ENCODE peak calls at places on chromosomes 4 and X, in ten cellular contexts. One of them, this sample, is unnamed.

GRCh38 chr4:53476232-53477037 is 99.0 kb downstream of the FIP1L1 start:
- DNase-seq in choroid plexus epithelial cell: peak; percentile 87
- DNase-seq in GM12865: no peak
- DNase-seq in brain microvascular endothelial cell: peak; percentile 96
- DNase-seq in keratinocyte: peak; percentile 21
- DNase-seq in kidney epithelial cell: peak; percentile 87
- DNase-seq in psoas muscle: peak; percentile 49
- DNase-seq in CD4-positive, CD25-positive, alpha-beta regulatory T cell: no peak
- DNase-seq in vagina: no peak
- DNase-seq in lower leg skin: no peak
- DNase-seq in this sample: no peak

GRCh38 chr4:124044330-124044729 is 647.7 kb downstream of the SPRY1 start:
- DNase-seq in lower leg skin: no peak
- DNase-seq in GM12865: no peak
- DNase-seq in keratinocyte: no peak
- DNase-seq in choroid plexus epithelial cell: no peak
- DNase-seq in CD4-positive, CD25-positive, alpha-beta regulatory T cell: no peak
- DNase-seq in brain microvascular endothelial cell: no peak
- DNase-seq in psoas muscle: no peak
- DNase-seq in vagina: no peak
- DNase-seq in kidney epithelial cell: no peak
- DNase-seq in this sample: no peak

GRCh38 chr4:954211-955020 is 19.0 kb downstream of the DGKQ start:
- DNase-seq in CD4-positive, CD25-positive, alpha-beta regulatory T cell: no peak
- DNase-seq in keratinocyte: no peak
- DNase-seq in choroid plexus epithelial cell: no peak
- DNase-seq in psoas muscle: no peak
- DNase-seq in vagina: no peak
- DNase-seq in brain microvascular endothelial cell: no peak
- DNase-seq in GM12865: no peak
- DNase-seq in lower leg skin: peak; percentile 45
- DNase-seq in kidney epithelial cell: no peak
- DNase-seq in this sample: no peak

GRCh38 chrX:149569770-149570169 is 17.5 kb downstream of the MAGEA9B start:
- DNase-seq in keratinocyte: no peak
- DNase-seq in brain microvascular endothelial cell: no peak
- DNase-seq in GM12865: peak; percentile 21
- DNase-seq in choroid plexus epithelial cell: peak; percentile 2
- DNase-seq in psoas muscle: no peak
- DNase-seq in kidney epithelial cell: no peak
- DNase-seq in CD4-positive, CD25-positive, alpha-beta regulatory T cell: no peak
- DNase-seq in lower leg skin: no peak
- DNase-seq in vagina: no peak
- DNase-seq in this sample: no peak

GRCh38 chrX:37846141-37846540 is 1.2 kb downstream of the DYNLT3 start:
- DNase-seq in choroid plexus epithelial cell: peak; percentile 28
- DNase-seq in brain microvascular endothelial cell: no peak
- DNase-seq in psoas muscle: no peak
- DNase-seq in vagina: no peak
- DNase-seq in CD4-positive, CD25-positive, alpha-beta regulatory T cell: no peak
- DNase-seq in keratinocyte: no peak
- DNase-seq in GM12865: no peak
- DNase-seq in lower leg skin: no peak
- DNase-seq in kidney epithelial cell: no peak
- DNase-seq in this sample: no peak

GRCh38 chrX:103061486-103061885 is 2.5 kb downstream of the BEX1 start:
- DNase-seq in CD4-positive, CD25-positive, alpha-beta regulatory T cell: no peak
- DNase-seq in lower leg skin: no peak
- DNase-seq in keratinocyte: no peak
- DNase-seq in psoas muscle: no peak
- DNase-seq in kidney epithelial cell: no peak
- DNase-seq in brain microvascular endothelial cell: no peak
- DNase-seq in choroid plexus epithelial cell: no peak
- DNase-seq in GM12865: no peak
- DNase-seq in vagina: no peak
- DNase-seq in this sample: no peak

GRCh38 chrX:20265221-20265725 is 1.4 kb downstream of the RPS6KA3 start:
- DNase-seq in lower leg skin: peak; percentile 89
- DNase-seq in CD4-positive, CD25-positive, alpha-beta regulatory T cell: peak; percentile 33
- DNase-seq in GM12865: peak; percentile 68
- DNase-seq in vagina: peak; percentile 88
- DNase-seq in choroid plexus epithelial cell: peak; percentile 80
- DNase-seq in brain microvascular endothelial cell: peak; percentile 87
- DNase-seq in psoas muscle: peak; percentile 73
- DNase-seq in keratinocyte: no peak
- DNase-seq in kidney epithelial cell: peak; percentile 14
- DNase-seq in this sample: no peak

GRCh38 chr4:115945026-115945425 is 831.6 kb upstream of the NDST4 start:
- DNase-seq in keratinocyte: no peak
- DNase-seq in brain microvascular endothelial cell: no peak
- DNase-seq in lower leg skin: no peak
- DNase-seq in CD4-positive, CD25-positive, alpha-beta regulatory T cell: no peak
- DNase-seq in psoas muscle: no peak
- DNase-seq in kidney epithelial cell: no peak
- DNase-seq in vagina: no peak
- DNase-seq in GM12865: no peak
- DNase-seq in choroid plexus epithelial cell: no peak
- DNase-seq in this sample: no peak

GRCh38 chr4:116055857-116056827 is 942.7 kb upstream of the NDST4 start:
- DNase-seq in kidney epithelial cell: no peak
- DNase-seq in vagina: no peak
- DNase-seq in keratinocyte: no peak
- DNase-seq in brain microvascular endothelial cell: no peak
- DNase-seq in lower leg skin: no peak
- DNase-seq in psoas muscle: no peak
- DNase-seq in CD4-positive, CD25-positive, alpha-beta regulatory T cell: no peak
- DNase-seq in GM12865: peak; percentile 8
- DNase-seq in choroid plexus epithelial cell: peak; percentile 22
- DNase-seq in this sample: peak; percentile 4

DNA sequence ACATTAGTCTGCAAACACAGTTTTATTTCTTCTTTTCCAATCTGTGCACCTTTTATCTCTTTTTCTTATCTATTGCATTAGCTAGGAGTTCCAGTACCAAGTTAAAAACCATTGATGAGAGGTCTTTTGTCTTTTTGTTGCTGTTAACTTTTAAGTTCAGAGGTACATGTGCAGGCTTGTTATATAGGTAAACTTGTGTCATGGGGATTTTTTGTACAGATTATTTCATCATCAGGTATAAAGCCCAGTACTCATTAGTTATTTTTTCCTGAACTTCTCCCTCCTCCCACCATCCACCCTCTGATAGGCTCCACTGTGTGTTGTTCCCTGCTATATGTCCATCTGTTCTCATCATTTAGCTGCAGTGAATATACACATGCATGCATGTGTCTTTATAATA is 349.9 kb downstream of the PDHA2 start:
- DNase-seq in brain microvascular endothelial cell: no peak
- DNase-seq in choroid plexus epithelial cell: no peak
- DNase-seq in lower leg skin: no peak
- DNase-seq in vagina: no peak
- DNase-seq in kidney epithelial cell: no peak
- DNase-seq in GM12865: no peak
- DNase-seq in keratinocyte: no peak
- DNase-seq in psoas muscle: no peak
- DNase-seq in CD4-positive, CD25-positive, alpha-beta regulatory T cell: no peak
- DNase-seq in this sample: no peak
- H3K4me3 ChIP-seq in brain microvascular endothelial cell: no peak overlapping the region
- H3K4me3 ChIP-seq in choroid plexus epithelial cell: no peak overlapping the region
- H3K4me3 ChIP-seq in lower leg skin: no peak overlapping the region
- H3K4me3 ChIP-seq in vagina: no peak overlapping the region
- H3K4me3 ChIP-seq in kidney epithelial cell: no peak overlapping the region
- H3K4me3 ChIP-seq in GM12865: no peak overlapping the region
- H3K4me3 ChIP-seq in keratinocyte: no peak overlapping the region
- H3K4me3 ChIP-seq in psoas muscle: no peak overlapping the region
- H3K4me3 ChIP-seq in CD4-positive, CD25-positive, alpha-beta regulatory T cell: no peak overlapping the region
- H3K4me3 ChIP-seq in this sample: no peak overlapping the region

GRCh38 chr4:17699380-17699779 is 82.0 kb downstream of the FAM184B start:
- DNase-seq in vagina: no peak
- DNase-seq in kidney epithelial cell: no peak
- DNase-seq in choroid plexus epithelial cell: no peak
- DNase-seq in lower leg skin: no peak
- DNase-seq in GM12865: no peak
- DNase-seq in psoas muscle: no peak
- DNase-seq in keratinocyte: no peak
- DNase-seq in brain microvascular endothelial cell: no peak
- DNase-seq in CD4-positive, CD25-positive, alpha-beta regulatory T cell: no peak
- DNase-seq in this sample: no peak
- H3K4me3 ChIP-seq in vagina: no peak overlapping the region
- H3K4me3 ChIP-seq in kidney epithelial cell: no peak overlapping the region
- H3K4me3 ChIP-seq in choroid plexus epithelial cell: no peak overlapping the region
- H3K4me3 ChIP-seq in lower leg skin: no peak overlapping the region
- H3K4me3 ChIP-seq in GM12865: no peak overlapping the region
- H3K4me3 ChIP-seq in psoas muscle: no peak overlapping the region
- H3K4me3 ChIP-seq in keratinocyte: no peak overlapping the region
- H3K4me3 ChIP-seq in brain microvascular endothelial cell: no peak overlapping the region
- H3K4me3 ChIP-seq in CD4-positive, CD25-positive, alpha-beta regulatory T cell: no peak overlapping the region
- H3K4me3 ChIP-seq in this sample: no peak overlapping the region

DNA sequence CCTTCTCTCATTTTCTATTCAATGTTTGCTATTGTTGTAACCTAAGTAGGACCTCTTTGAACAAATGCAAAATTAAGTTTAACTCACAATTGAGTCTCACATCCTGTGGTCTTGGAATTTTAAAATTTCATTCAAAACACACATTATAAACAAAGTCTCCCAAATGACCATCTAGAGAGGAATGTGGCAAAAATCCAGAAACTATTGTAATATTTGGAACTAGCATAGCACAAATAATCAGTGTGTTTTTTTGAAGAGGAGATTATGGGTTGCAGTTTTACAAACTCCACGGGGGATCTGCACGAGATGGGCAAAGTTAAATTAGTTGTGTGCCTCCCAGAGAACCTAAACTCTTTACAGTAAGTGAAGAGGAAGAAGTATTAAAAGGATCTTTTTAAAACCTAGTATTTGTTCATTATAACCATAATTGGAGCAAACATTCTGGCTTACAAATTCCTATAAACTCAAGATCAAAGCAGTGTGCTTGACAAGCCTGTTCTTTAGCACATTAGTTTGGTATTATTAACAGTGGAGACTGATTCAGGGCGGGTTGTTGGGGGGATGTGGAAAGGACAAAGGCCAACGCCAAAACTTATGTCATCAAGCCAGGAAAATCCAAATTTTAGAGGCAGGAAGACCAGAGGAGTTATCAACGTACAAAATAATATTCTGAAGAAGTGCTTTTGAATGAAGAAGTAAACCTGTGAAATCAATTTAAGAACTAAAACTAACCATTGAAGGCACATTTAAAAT is 22.4 kb upstream of the RBPJ start:
- DNase-seq in CD4-positive, CD25-positive, alpha-beta regulatory T cell: no peak
- DNase-seq in brain microvascular endothelial cell: no peak
- DNase-seq in choroid plexus epithelial cell: peak; percentile 77
- DNase-seq in vagina: no peak
- DNase-seq in kidney epithelial cell: no peak
- DNase-seq in keratinocyte: no peak
- DNase-seq in GM12865: no peak
- DNase-seq in psoas muscle: no peak
- DNase-seq in lower leg skin: no peak
- DNase-seq in this sample: no peak
- H3K4me3 ChIP-seq in CD4-positive, CD25-positive, alpha-beta regulatory T cell: peak overlapping the region; percentile 90
- H3K4me3 ChIP-seq in brain microvascular endothelial cell: no peak overlapping the region
- H3K4me3 ChIP-seq in choroid plexus epithelial cell: no peak overlapping the region
- H3K4me3 ChIP-seq in vagina: no peak overlapping the region
- H3K4me3 ChIP-seq in kidney epithelial cell: no peak overlapping the region
- H3K4me3 ChIP-seq in keratinocyte: no peak overlapping the region
- H3K4me3 ChIP-seq in GM12865: peak overlapping the region; percentile 43
- H3K4me3 ChIP-seq in psoas muscle: no peak overlapping the region
- H3K4me3 ChIP-seq in lower leg skin: no peak overlapping the region
- H3K4me3 ChIP-seq in this sample: no peak overlapping the region

GRCh38 chr4:145177511-145177905 is 2.9 kb downstream of the OTUD4 start:
- DNase-seq in keratinocyte: no peak
- DNase-seq in CD4-positive, CD25-positive, alpha-beta regulatory T cell: no peak
- DNase-seq in lower leg skin: no peak
- DNase-seq in vagina: no peak
- DNase-seq in brain microvascular endothelial cell: no peak
- DNase-seq in psoas muscle: no peak
- DNase-seq in choroid plexus epithelial cell: peak; percentile 49
- DNase-seq in GM12865: no peak
- DNase-seq in kidney epithelial cell: no peak
- DNase-seq in this sample: no peak
- H3K4me3 ChIP-seq in keratinocyte: peak overlapping the region; percentile 80
- H3K4me3 ChIP-seq in CD4-positive, CD25-positive, alpha-beta regulatory T cell: peak overlapping the region; percentile 98
- H3K4me3 ChIP-seq in lower leg skin: no peak overlapping the region
- H3K4me3 ChIP-seq in vagina: peak overlapping the region; percentile 96
- H3K4me3 ChIP-seq in brain microvascular endothelial cell: peak overlapping the region; percentile 68
- H3K4me3 ChIP-seq in psoas muscle: peak overlapping the region; percentile 83
- H3K4me3 ChIP-seq in choroid plexus epithelial cell: peak overlapping the region; percentile 88
- H3K4me3 ChIP-seq in GM12865: peak overlapping the region; percentile 98
- H3K4me3 ChIP-seq in kidney epithelial cell: peak overlapping the region; percentile 69
- H3K4me3 ChIP-seq in this sample: peak overlapping the region; percentile 71

GRCh38 chr4:20124317-20125026 is 127.2 kb upstream of the SLIT2 start:
- DNase-seq in brain microvascular endothelial cell: no peak
- DNase-seq in psoas muscle: no peak
- DNase-seq in CD4-positive, CD25-positive, alpha-beta regulatory T cell: no peak
- DNase-seq in choroid plexus epithelial cell: no peak
- DNase-seq in lower leg skin: no peak
- DNase-seq in vagina: no peak
- DNase-seq in kidney epithelial cell: no peak
- DNase-seq in keratinocyte: no peak
- DNase-seq in GM12865: no peak
- DNase-seq in this sample: no peak

GRCh38 chr4:20126906-20127305 is 124.8 kb upstream of the SLIT2 start:
- DNase-seq in lower leg skin: no peak
- DNase-seq in GM12865: no peak
- DNase-seq in choroid plexus epithelial cell: peak; percentile 38
- DNase-seq in keratinocyte: peak; percentile 32
- DNase-seq in CD4-positive, CD25-positive, alpha-beta regulatory T cell: no peak
- DNase-seq in psoas muscle: no peak
- DNase-seq in vagina: no peak
- DNase-seq in brain microvascular endothelial cell: peak; percentile 25
- DNase-seq in kidney epithelial cell: no peak
- DNase-seq in this sample: no peak

GRCh38 chr4:20122198-20122988 is 129.3 kb upstream of the SLIT2 start:
- DNase-seq in choroid plexus epithelial cell: no peak
- DNase-seq in vagina: no peak
- DNase-seq in kidney epithelial cell: no peak
- DNase-seq in brain microvascular endothelial cell: no peak
- DNase-seq in lower leg skin: no peak
- DNase-seq in keratinocyte: no peak
- DNase-seq in psoas muscle: no peak
- DNase-seq in GM12865: no peak
- DNase-seq in CD4-positive, CD25-positive, alpha-beta regulatory T cell: no peak
- DNase-seq in this sample: no peak

GRCh38 chr4:20127626-20128025 is 124.1 kb upstream of the SLIT2 start:
- DNase-seq in lower leg skin: no peak
- DNase-seq in vagina: no peak
- DNase-seq in keratinocyte: no peak
- DNase-seq in brain microvascular endothelial cell: no peak
- DNase-seq in psoas muscle: no peak
- DNase-seq in kidney epithelial cell: no peak
- DNase-seq in CD4-positive, CD25-positive, alpha-beta regulatory T cell: no peak
- DNase-seq in GM12865: no peak
- DNase-seq in choroid plexus epithelial cell: no peak
- DNase-seq in this sample: no peak
- H3K4me3 ChIP-seq in lower leg skin: no peak overlapping the region
- H3K4me3 ChIP-seq in vagina: no peak overlapping the region
- H3K4me3 ChIP-seq in keratinocyte: no peak overlapping the region
- H3K4me3 ChIP-seq in brain microvascular endothelial cell: no peak overlapping the region
- H3K4me3 ChIP-seq in psoas muscle: no peak overlapping the region
- H3K4me3 ChIP-seq in kidney epithelial cell: no peak overlapping the region
- H3K4me3 ChIP-seq in CD4-positive, CD25-positive, alpha-beta regulatory T cell: no peak overlapping the region
- H3K4me3 ChIP-seq in GM12865: no peak overlapping the region
- H3K4me3 ChIP-seq in choroid plexus epithelial cell: no peak overlapping the region
- H3K4me3 ChIP-seq in this sample: no peak overlapping the region

This sample was measured in Jurkat, Clone E6-1.